ENCODE peak calls at places on chromosome 4, in four cellular contexts. I is H1, K is HCT116, U is K562. E is an unnamed sample.

GRCh38 chr4:139903845-139904244 is 238.2 kb downstream of the MGST2 start:
- DNase-seq in I (no peak), K (no peak), U (no peak), E (no peak)

GRCh38 chr4:156006192-156006591 is 52.5 kb upstream of the CTSO start:
- DNase-seq in I (no peak), K (no peak), U (no peak), E (no peak)

GRCh38 chr4:125187221-125187620 is 127.5 kb upstream of the FAT4 start:
- DNase-seq in I (no peak), K (no peak), U (no peak), E (no peak)

GRCh38 chr4:102678107-102678506 is 82.7 kb downstream of the MANBA start:
- DNase-seq in I (no peak), K (no peak), U (no peak), E (no peak)

GRCh38 chr4:118335774-118336173 is 17.0 kb downstream of the PRSS12 start:
- DNase-seq in I (no peak), K (no peak), U (no peak), E (no peak)

GRCh38 chr4:174316954-174317353 is 33.2 kb downstream of the CEP44 start:
- DNase-seq in I (no peak), K (no peak), U (no peak), E (no peak)

GRCh38 chr4:140996757-140997156 is 136.5 kb downstream of the RNF150 start:
- DNase-seq in I (no peak), K (no peak), U (no peak), E (no peak)

GRCh38 chr4:54643172-54643571 is 14.6 kb upstream of the KIT start:
- DNase-seq in I (no peak), K (no peak), U (no peak), E (no peak)

GRCh38 chr4:183256756-183257385 is 63.2 kb downstream of the CLDN22 start:
- DNase-seq in I (peak; percentile 73), K (peak; percentile 33), U (peak; percentile 69), E (peak; percentile 48)

GRCh38 chr4:6242271-6243029 is 27.2 kb upstream of the WFS1 start:
- DNase-seq in I (no peak), K (no peak), U (no peak), E (no peak)

GRCh38 chr4:162458051-162458450 is 294.3 kb upstream of the FSTL5 start:
- DNase-seq in I (no peak), K (no peak), U (no peak), E (no peak)

GRCh38 chr4:180558427-180558826 is 1684.8 kb upstream of the TENM3 start:
- DNase-seq in I (no peak), K (no peak), U (no peak), E (no peak)

GRCh38 chr4:5945936-5946335 is 53.0 kb upstream of the CRMP1 start:
- DNase-seq in I (no peak), K (no peak), U (no peak), E (no peak)

GRCh38 chr4:52507774-52508173 is 151.3 kb downstream of the USP46 start:
- DNase-seq in I (no peak), K (no peak), U (no peak), E (no peak)

GRCh38 chr4:158259955-158260575 is 49.8 kb downstream of the TMEM144 start:
- DNase-seq in I (no peak), K (peak; percentile 13), U (no peak), E (no peak)

GRCh38 chr4:111630705-111631104 is 514.5 kb upstream of the FAM241A start:
- DNase-seq in I (no peak), K (peak; percentile 23), U (no peak), E (no peak)

GRCh38 chr4:1248262-1249147 is at the start of gene CTBP1:
- DNase-seq in I (peak; percentile 86), K (peak; percentile 59), U (peak; percentile 95), E (peak; percentile 90)
- TF ChIP-seq JUND in I (no peak), K (no peak), U (no peak), E (no peak)

GRCh38 chr4:25402521-25402920 is 25.5 kb downstream of the ANAPC4 start:
- DNase-seq in I (no peak), K (no peak), U (no peak), E (no peak)
- TF ChIP-seq JUND in I (no peak), K (no peak), U (no peak), E (no peak)

GRCh38 chr4:73869130-73870055 is at the start of gene CXCL1:
- DNase-seq in I (peak; percentile 70), K (no peak), U (peak; percentile 48), E (no peak)
- TF ChIP-seq JUND in I (no peak), K (no peak), U (no peak), E (no peak)

DNA sequence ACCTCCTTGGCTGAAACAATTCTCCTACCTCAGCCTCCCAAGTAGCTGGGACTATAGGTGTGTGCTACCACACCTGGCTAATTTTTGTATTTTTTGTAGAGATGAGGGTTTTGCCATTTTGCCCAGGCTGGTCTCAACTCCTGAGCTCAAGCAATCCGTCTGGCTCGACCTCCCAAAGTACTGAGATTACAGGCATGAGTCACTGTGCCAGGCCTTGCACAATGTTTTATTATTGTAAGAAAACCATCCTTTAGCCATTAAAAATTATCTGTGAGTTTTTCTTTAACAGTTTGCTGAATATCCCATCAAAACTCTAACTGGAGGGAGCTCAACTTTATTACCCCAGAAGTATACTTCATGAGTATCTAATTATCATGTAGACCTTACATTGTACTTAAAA is 900.3 kb downstream of the PCDH7 start:
- DNase-seq in I (no peak), K (no peak), U (no peak), E (no peak)
- TF ChIP-seq JUND in I (no peak), K (no peak), U (no peak), E (no peak)

GRCh38 chr4:80035336-80035735 is 37.7 kb downstream of the ANTXR2 start:
- DNase-seq in I (no peak), K (no peak), U (no peak), E (no peak)
- TF ChIP-seq JUND in I (no peak), K (no peak), U (no peak), E (no peak)

DNA sequence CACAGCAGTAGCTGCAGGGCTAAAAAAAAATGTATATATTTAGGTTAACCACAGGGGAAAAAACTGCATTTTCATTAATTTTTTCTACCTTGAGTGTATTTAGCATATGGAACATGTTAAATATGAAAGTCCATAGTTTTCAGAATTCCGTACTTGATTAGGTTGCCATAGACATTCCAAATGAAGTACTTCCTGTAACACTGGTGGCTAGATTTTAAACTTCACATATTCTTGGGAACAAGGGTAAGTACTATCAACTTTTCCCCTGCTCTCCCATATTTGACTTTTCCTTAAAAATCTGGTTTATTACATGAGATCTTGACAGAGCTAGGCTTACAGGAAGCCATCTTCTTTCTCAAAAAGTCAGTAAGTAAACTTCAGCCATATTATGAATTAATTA is 9.8 kb downstream of the SLC7A11 start:
- DNase-seq in I (no peak), K (no peak), U (no peak), E (no peak)
- TF ChIP-seq JUND in I (no peak), K (no peak), U (no peak), E (no peak)

GRCh38 chr4:137655286-137655685 is 123.0 kb upstream of the PCDH18 start:
- DNase-seq in I (no peak), K (no peak), U (no peak), E (no peak)

GRCh38 chr4:137650051-137650450 is 117.8 kb upstream of the PCDH18 start:
- DNase-seq in I (no peak), K (no peak), U (no peak), E (no peak)

GRCh38 chr4:137648531-137648930 is 116.2 kb upstream of the PCDH18 start:
- DNase-seq in I (no peak), K (no peak), U (no peak), E (no peak)

GRCh38 chr4:137647375-137647774 is 115.1 kb upstream of the PCDH18 start:
- DNase-seq in I (no peak), K (no peak), U (no peak), E (no peak)

DNA sequence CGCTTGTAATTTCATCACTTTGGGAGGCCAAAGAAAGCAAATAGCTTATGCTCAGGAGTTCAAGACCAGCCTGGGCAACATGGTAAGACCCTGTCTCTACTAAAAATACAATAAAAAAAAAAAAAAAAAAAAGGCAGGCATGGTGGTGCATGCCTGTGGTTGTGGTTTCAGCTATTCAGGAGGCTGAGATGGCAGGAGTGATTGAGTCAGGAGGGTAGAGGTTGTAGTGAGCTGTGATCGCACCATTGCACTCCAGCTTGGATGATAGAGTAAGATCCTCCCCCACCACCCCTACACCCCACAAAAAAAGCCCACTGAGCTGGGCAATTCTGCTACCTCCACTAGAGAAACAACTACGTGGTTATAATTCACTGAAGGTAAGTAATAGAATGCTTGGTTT is 118.8 kb upstream of the PCDH18 start:
- DNase-seq in I (no peak), K (no peak), U (no peak), E (no peak)
- TF ChIP-seq JUND in I (no peak), K (no peak), U (no peak), E (no peak)

E was measured in T47D.